ENCODE peak calls at places on chromosomes 6 and 20, in eight cellular contexts. V is A549, Z is HepG2, S is IMR-90, R is H1, Y is K562, M is SK-N-SH, B is GM12878. J is an unnamed sample.

GRCh38 chr20:48153523-48153922 is 368.2 kb upstream of the SULF2 start:
- DNase-seq in V (no peak), Z (no peak), S (no peak), R (no peak), Y (no peak), M (no peak), B (no peak), J (no peak)

GRCh38 chr20:23159923-23160445 is 73.9 kb upstream of the CD93 start:
- DNase-seq in V (no peak), Z (no peak), S (no peak), R (no peak), Y (no peak), M (no peak), B (no peak), J (no peak)

GRCh38 chr6:101541873-101542272 is 148.4 kb downstream of the GRIK2 start:
- DNase-seq in V (no peak), Z (no peak), S (no peak), R (no peak), Y (no peak), M (no peak), B (no peak), J (no peak)

GRCh38 chr20:33716498-33716897 is 3.6 kb downstream of the PXMP4 start:
- DNase-seq in V (no peak), Z (no peak), S (no peak), R (no peak), Y (no peak), M (no peak), B (no peak), J (no peak)

GRCh38 chr6:158606935-158607334 is 37.6 kb downstream of the DYNLT1 start:
- DNase-seq in V (no peak), Z (no peak), S (no peak), R (no peak), Y (no peak), M (no peak), B (no peak), J (no peak)

GRCh38 chr6:4264076-4264475 is 128.7 kb upstream of the ECI2 start:
- DNase-seq in V (no peak), Z (no peak), S (no peak), R (no peak), Y (no peak), M (no peak), B (no peak), J (no peak)

GRCh38 chr6:42820509-42821340 is 38.9 kb downstream of the BICRAL start:
- DNase-seq in V (no peak), Z (no peak), S (no peak), R (no peak), Y (no peak), M (peak), B (no peak), J (no peak)

GRCh38 chr6:154039231-154039842 is at the start of gene OPRM1:
- DNase-seq in V (no peak), Z (no peak), S (no peak), R (peak), Y (peak), M (peak), B (no peak), J (peak)

GRCh38 chr6:19297880-19298279 is 539.3 kb upstream of the ID4 start:
- DNase-seq in V (no peak), Z (no peak), S (no peak), R (no peak), Y (no peak), M (no peak), B (no peak), J (peak)

GRCh38 chr20:19210426-19211155 is 1.9 kb upstream of the SLC24A3 start:
- DNase-seq in V (no peak), Z (no peak), S (no peak), R (no peak), Y (no peak), M (no peak), B (no peak), J (no peak)

GRCh38 chr6:157304840-157305675 is 18.3 kb downstream of the TMEM242 start:
- DNase-seq in V (no peak), Z (no peak), S (peak), R (no peak), Y (peak), M (no peak), B (no peak), J (no peak)

GRCh38 chr6:143232849-143233248 is 172.2 kb downstream of the AIG1 start:
- DNase-seq in V (peak), Z (peak), S (peak), R (peak), Y (peak), M (peak), B (peak), J (peak)

GRCh38 chr6:3360727-3361045 is 96.2 kb downstream of the SLC22A23 start:
- DNase-seq in V (no peak), Z (no peak), S (no peak), R (no peak), Y (no peak), M (no peak), B (no peak), J (no peak)

GRCh38 chr6:47701374-47701773 is 3.0 kb downstream of the ADGRF4 start:
- DNase-seq in V (no peak), Z (no peak), S (no peak), R (no peak), Y (no peak), M (no peak), B (peak), J (no peak)

GRCh38 chr6:67694127-67694526 is 941.0 kb upstream of the ADGRB3 start:
- DNase-seq in V (no peak), Z (peak), S (no peak), R (no peak), Y (no peak), M (no peak), B (no peak), J (no peak)
- TF ChIP-seq CTCF in V (no peak), Z (no peak), S (no peak), R (no peak), Y (no peak), M (peak), B (no peak), J (no peak)

DNA sequence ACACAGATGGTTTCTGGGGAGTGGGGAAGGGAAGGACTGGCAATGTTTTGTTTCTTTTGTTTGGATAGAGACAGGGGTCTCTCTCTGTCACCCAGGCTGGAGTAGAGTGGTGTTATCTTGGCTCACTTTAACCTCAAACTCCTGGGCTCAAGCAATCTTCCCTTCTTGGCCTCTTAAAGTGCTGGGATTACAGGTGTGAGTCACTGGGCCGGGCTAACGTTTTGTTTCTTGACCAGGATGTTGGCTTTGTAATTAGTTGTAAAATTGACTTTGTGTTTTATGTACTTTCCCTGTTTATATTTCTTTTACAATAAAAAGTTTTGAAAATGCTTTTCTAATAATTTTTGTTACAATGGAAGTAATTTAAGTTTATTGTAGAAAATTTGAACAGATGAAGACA is 10.9 kb downstream of the SPATS1 start:
- DNase-seq in V (no peak), Z (no peak), S (no peak), R (no peak), Y (no peak), M (no peak), B (no peak), J (no peak)
- TF ChIP-seq USF2 in V (no peak), Z (no peak), S (no peak), R (no peak), Y (no peak), M (no peak), B (no peak), J (no peak)

GRCh38 chr6:30107756-30108155 is 5.1 kb downstream of the TRIM31 start:
- DNase-seq in V (no peak), Z (no peak), S (no peak), R (no peak), Y (no peak), M (no peak), B (no peak), J (no peak)
- TF ChIP-seq CTCF in V (no peak), Z (no peak), S (no peak), R (no peak), Y (no peak), M (no peak), B (no peak), J (no peak)

DNA sequence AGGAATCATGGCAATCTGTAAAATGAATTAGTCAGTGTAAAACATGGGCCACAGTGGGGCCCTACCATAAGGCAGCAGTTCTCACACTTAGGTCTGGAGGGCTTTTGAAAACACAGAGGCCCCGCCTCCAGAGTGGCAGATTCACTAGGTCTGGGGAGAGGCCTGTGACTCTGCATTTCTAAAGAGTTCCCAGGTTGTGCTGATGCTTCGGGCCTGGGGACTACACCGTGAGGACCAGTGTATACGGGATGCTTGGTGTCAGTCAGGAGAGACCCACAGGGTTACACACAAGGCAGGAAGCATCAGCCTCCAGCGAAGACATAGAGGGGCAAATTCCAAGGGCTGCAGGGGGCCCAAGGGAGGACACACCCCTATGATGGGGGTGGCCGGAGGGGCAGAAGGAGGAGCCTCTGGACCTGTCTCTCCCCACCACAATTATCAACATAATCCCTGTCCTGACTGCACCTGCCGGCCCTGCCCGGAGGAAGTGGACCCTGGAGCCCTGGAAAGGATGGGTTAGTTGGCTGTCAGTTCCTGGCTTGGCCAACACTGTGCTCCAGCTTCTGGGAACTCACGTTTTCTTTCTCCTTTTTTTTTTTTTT is 46.7 kb downstream of the FGD2 start:
- DNase-seq in V (no peak), Z (peak), S (no peak), R (peak), Y (peak), M (no peak), B (no peak), J (peak)
- TF ChIP-seq USF2 in V (no peak), Z (no peak), S (no peak), R (no peak), Y (no peak), M (no peak), B (no peak), J (no peak)

GRCh38 chr20:2871555-2872303 is 1.6 kb upstream of the PTPRA start:
- DNase-seq in V (no peak), Z (peak), S (no peak), R (peak), Y (peak), M (no peak), B (no peak), J (no peak)

GRCh38 chr20:2873747-2874041 is 413 bp downstream of the PTPRA start:
- DNase-seq in V (peak), Z (peak), S (peak), R (peak), Y (peak), M (peak), B (no peak), J (peak)

GRCh38 chr20:2874456-2874855 is 1.2 kb downstream of the PTPRA start:
- DNase-seq in V (no peak), Z (no peak), S (peak), R (no peak), Y (no peak), M (no peak), B (no peak), J (no peak)

GRCh38 chr20:2872304-2873009 is 824 bp upstream of the PTPRA start:
- DNase-seq in V (peak), Z (peak), S (peak), R (peak), Y (peak), M (peak), B (peak), J (peak)

GRCh38 chr20:2873010-2873746 is at the start of gene PTPRA:
- DNase-seq in V (peak), Z (peak), S (peak), R (peak), Y (peak), M (peak), B (peak), J (peak)
- TF ChIP-seq CTCF in V (no peak), Z (no peak), S (no peak), R (no peak), Y (no peak), M (no peak), B (no peak), J (no peak)

GRCh38 chr6:20583447-20583806 is 49.2 kb downstream of the CDKAL1 start:
- DNase-seq in V (no peak), Z (no peak), S (no peak), R (no peak), Y (no peak), M (no peak), B (no peak), J (no peak)
- TF ChIP-seq USF2 in V (no peak), Z (no peak), S (no peak), R (no peak), Y (no peak), M (no peak), B (no peak), J (no peak)

DNA sequence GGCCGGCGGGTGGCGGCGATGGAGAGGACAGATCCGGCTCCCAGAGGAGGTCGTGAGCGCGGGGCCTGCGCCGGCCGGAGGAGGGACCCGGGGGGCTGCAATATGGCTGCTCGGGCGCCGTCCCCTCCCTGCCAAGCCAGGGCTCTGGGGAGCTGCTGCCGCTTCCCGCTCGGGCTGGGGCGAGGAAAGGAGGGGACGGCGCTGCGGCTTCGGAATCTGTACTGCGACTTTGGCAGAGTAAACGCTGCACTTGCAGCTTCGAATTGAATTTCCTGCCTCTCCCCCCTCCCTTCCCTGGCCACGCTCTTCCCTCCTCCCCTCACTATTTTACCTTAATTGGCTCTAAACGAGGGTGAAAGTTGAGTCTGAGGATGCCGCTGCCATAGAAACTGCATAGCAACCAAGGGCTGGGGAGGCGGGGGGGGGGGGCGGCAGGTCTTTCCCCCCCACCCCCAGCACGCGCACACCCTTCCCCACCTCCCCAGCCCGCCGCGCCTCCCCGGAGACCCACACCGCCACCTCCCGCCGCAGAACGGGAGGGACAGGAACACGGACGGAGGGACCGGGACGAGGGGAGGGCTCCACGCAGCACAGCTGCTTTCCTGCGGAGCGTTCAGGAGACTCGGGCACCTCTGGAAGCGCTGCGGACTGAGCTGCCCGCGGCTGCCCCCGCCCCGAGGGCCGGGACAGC is 93.9 kb downstream of the RNASET2 start:
- DNase-seq in V (peak), Z (no peak), S (no peak), R (peak), Y (no peak), M (peak), B (no peak), J (peak)
- TF ChIP-seq CTCF in V (no peak), Z (peak), S (no peak), R (no peak), Y (no peak), M (peak), B (peak), J (no peak)

GRCh38 chr6:84671188-84671587 is 93.2 kb downstream of the TBX18 start:
- DNase-seq in V (no peak), Z (no peak), S (no peak), R (no peak), Y (no peak), M (no peak), B (no peak), J (no peak)

GRCh38 chr6:84665392-84665791 is 99.0 kb downstream of the TBX18 start:
- DNase-seq in V (no peak), Z (no peak), S (peak), R (no peak), Y (no peak), M (no peak), B (no peak), J (no peak)

GRCh38 chr6:84663866-84664265 is 100.5 kb downstream of the TBX18 start:
- DNase-seq in V (no peak), Z (no peak), S (no peak), R (no peak), Y (no peak), M (no peak), B (no peak), J (no peak)

GRCh38 chr6:84669945-84670344 is 94.5 kb downstream of the TBX18 start:
- DNase-seq in V (no peak), Z (no peak), S (no peak), R (no peak), Y (no peak), M (no peak), B (no peak), J (no peak)

DNA sequence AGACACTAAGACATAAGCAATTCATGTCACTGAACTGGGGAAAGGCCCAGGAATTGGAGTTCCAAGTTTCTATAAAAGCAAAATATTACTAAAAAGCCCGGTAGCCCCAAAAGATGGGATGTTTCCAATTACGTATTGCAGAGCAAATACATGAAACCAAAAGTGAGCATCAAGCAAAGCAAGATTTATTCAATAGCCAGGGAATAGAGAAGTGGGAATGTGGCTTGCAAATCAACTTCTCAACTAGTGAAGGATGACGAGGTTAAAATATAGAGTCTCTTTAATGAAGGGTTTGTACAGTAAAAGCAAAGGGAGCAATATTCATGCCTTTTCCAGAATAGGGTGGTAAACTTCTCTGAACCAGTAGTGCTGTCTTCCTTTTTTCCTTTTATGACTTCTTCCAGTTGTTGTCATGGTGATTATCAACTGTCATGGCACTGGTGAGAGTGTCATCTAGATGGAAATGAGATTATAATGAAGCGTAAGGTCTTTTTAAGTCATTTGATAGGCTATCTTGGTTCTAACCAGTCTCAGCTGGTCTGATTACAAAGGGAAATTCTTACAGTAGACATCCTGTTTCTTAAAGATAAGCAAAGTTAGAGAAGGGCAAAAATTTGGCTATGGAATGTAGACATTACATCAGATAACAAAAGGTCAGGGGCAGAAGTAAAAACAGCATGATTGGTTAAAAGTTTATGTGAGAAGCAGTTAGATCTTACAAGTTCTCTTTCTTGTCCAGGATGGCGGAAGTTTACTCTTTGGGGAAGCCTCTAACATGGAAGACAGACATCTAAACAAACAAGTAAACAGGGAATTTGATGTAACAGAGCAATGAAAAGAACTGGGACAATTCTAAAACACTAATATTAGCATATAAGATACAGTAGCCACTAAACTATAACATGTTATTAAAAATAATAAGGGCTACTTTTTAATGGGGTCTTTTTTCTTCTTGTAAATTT is 96.9 kb downstream of the TBX18 start:
- DNase-seq in V (no peak), Z (no peak), S (no peak), R (no peak), Y (no peak), M (no peak), B (no peak), J (no peak)
- TF ChIP-seq USF2 in V (no peak), Z (no peak), S (no peak), R (no peak), Y (no peak), M (no peak), B (no peak), J (no peak)

J was measured in WTC11.